ENCODE peak calls at places on chromosomes 3 and 15, in six cellular contexts. H, K, W, B, Q and T are unnamed samples.
A peak's percentile ranks its signal among the peaks of the same experiment; 100 is the strongest.

GRCh38 chr3:196968233-196969000 is at the start of gene PIGZ:
- DNase-seq in H (peak; percentile 45), K (peak; percentile 54), W (no peak), B (no peak), Q (no peak), T (no peak)

GRCh38 chr15:33064878-33065277 is 129.6 kb downstream of the FMN1 start:
- DNase-seq in H (no peak), K (no peak), W (no peak), B (no peak), Q (no peak), T (no peak)

GRCh38 chr15:80875568-80875967 is 96.4 kb downstream of the CEMIP start:
- DNase-seq in H (peak; percentile 31), K (no peak), W (no peak), B (no peak), Q (peak; percentile 25), T (no peak)

GRCh38 chr3:159929181-159929893 is 59.3 kb upstream of the IL12A start:
- DNase-seq in H (peak; percentile 57), K (no peak), W (peak; percentile 66), B (no peak), Q (peak; percentile 25), T (peak; percentile 83)

GRCh38 chr3:114454592-114455251 is 160.9 kb downstream of the TIGIT start:
- DNase-seq in H (peak; percentile 24), K (no peak), W (no peak), B (no peak), Q (no peak), T (no peak)

GRCh38 chr15:66923438-66923881 is 141.9 kb upstream of the SMAD3 start:
- DNase-seq in H (no peak), K (peak; percentile 40), W (peak; percentile 64), B (no peak), Q (peak; percentile 30), T (no peak)

GRCh38 chr15:53586815-53587214 is 172.6 kb downstream of the WDR72 start:
- DNase-seq in H (no peak), K (peak; percentile 31), W (peak; percentile 60), B (no peak), Q (peak; percentile 65), T (no peak)

GRCh38 chr3:171402281-171402680 is 57.9 kb downstream of the TNIK start:
- DNase-seq in H (no peak), K (no peak), W (no peak), B (no peak), Q (no peak), T (no peak)

GRCh38 chr3:113261996-113262665 is 50.8 kb downstream of the BOC start:
- DNase-seq in H (no peak), K (no peak), W (no peak), B (no peak), Q (peak; percentile 58), T (no peak)

GRCh38 chr15:91790826-91791225 is 62.7 kb upstream of the SLCO3A1 start:
- DNase-seq in H (no peak), K (no peak), W (no peak), B (no peak), Q (no peak), T (no peak)

GRCh38 chr3:135109681-135110080 is 314.6 kb downstream of the EPHB1 start:
- DNase-seq in H (no peak), K (no peak), W (no peak), B (no peak), Q (no peak), T (no peak)

GRCh38 chr15:29270976-29271375 is 1.4 kb upstream of the NSMCE3 start:
- DNase-seq in H (no peak), K (no peak), W (no peak), B (no peak), Q (no peak), T (no peak)

GRCh38 chr15:57521503-57521902 is 70.2 kb upstream of the MYZAP start:
- DNase-seq in H (no peak), K (no peak), W (no peak), B (no peak), Q (no peak), T (no peak)

GRCh38 chr3:160133757-160134156 is 91.5 kb upstream of the C3orf80 start:
- DNase-seq in H (no peak), K (no peak), W (peak; percentile 66), B (no peak), Q (no peak), T (no peak)

GRCh38 chr15:35000511-35000910 is 12.4 kb upstream of the ZNF770 start:
- DNase-seq in H (no peak), K (no peak), W (peak; percentile 67), B (no peak), Q (peak; percentile 69), T (no peak)

GRCh38 chr3:26376131-26376530 is 246.4 kb upstream of the LRRC3B start:
- DNase-seq in H (no peak), K (no peak), W (no peak), B (no peak), Q (no peak), T (no peak)

GRCh38 chr3:196141052-196141865 is 59.4 kb upstream of the TFRC start:
- DNase-seq in H (no peak), K (no peak), W (no peak), B (no peak), Q (no peak), T (no peak)

GRCh38 chr3:4476507-4476906 is 9.4 kb upstream of the SUMF1 start:
- DNase-seq in H (no peak), K (no peak), W (no peak), B (no peak), Q (no peak), T (no peak)

GRCh38 chr3:33989229-33989628 is 190.8 kb downstream of the PDCD6IP start:
- DNase-seq in H (no peak), K (no peak), W (no peak), B (no peak), Q (no peak), T (no peak)

GRCh38 chr15:27587810-27588209 is 511.3 kb downstream of the OCA2 start:
- DNase-seq in H (no peak), K (no peak), W (no peak), B (no peak), Q (peak; percentile 23), T (peak; percentile 72)

GRCh38 chr15:58873267-58873666 is 60.2 kb downstream of the SLTM start:
- DNase-seq in H (no peak), K (no peak), W (no peak), B (no peak), Q (no peak), T (no peak)

GRCh38 chr3:129985113-129985512 is 10.6 kb downstream of the TRH start:
- DNase-seq in H (no peak), K (no peak), W (no peak), B (no peak), Q (peak; percentile 7), T (no peak)

GRCh38 chr3:188947983-188948657 is 223.7 kb upstream of the TPRG1 start:
- DNase-seq in H (peak; percentile 95), K (peak; percentile 97), W (peak; percentile 85), B (peak; percentile 58), Q (peak; percentile 99), T (peak; percentile 99)

GRCh38 chr15:101390060-101390459 is 95.0 kb upstream of the SNRPA1 start:
- DNase-seq in H (no peak), K (no peak), W (no peak), B (no peak), Q (no peak), T (no peak)

GRCh38 chr15:77013786-77014136 is 18.8 kb downstream of the PSTPIP1 start:
- DNase-seq in H (no peak), K (peak; percentile 49), W (no peak), B (no peak), Q (no peak), T (no peak)

GRCh38 chr15:100696452-100696851 is 94.1 kb downstream of the ASB7 start:
- DNase-seq in H (no peak), K (no peak), W (no peak), B (no peak), Q (no peak), T (no peak)

GRCh38 chr15:73386238-73386637 is 17.5 kb upstream of the HCN4 start:
- DNase-seq in H (no peak), K (no peak), W (no peak), B (no peak), Q (no peak), T (no peak)

GRCh38 chr15:100713163-100713867 is 110.9 kb downstream of the ASB7 start:
- DNase-seq in H (no peak), K (no peak), W (peak; percentile 90), B (no peak), Q (peak; percentile 76), T (no peak)

GRCh38 chr15:39195988-39196486 is 384.8 kb upstream of the THBS1 start:
- DNase-seq in H (no peak), K (no peak), W (peak; percentile 79), B (no peak), Q (no peak), T (no peak)

GRCh38 chr15:69576948-69577351 is 124.3 kb downstream of the RPLP1 start:
- DNase-seq in H (no peak), K (peak; percentile 77), W (no peak), B (no peak), Q (peak; percentile 74), T (no peak)

GRCh38 chr3:123036352-123037014 is 8.9 kb upstream of the SEMA5B start:
- DNase-seq in H (no peak), K (no peak), W (no peak), B (no peak), Q (no peak), T (no peak)

GRCh38 chr3:18652781-18653180 is 227.6 kb upstream of the SATB1 start:
- DNase-seq in H (no peak), K (no peak), W (no peak), B (no peak), Q (no peak), T (no peak)

GRCh38 chr15:72379856-72380255 is 4.0 kb upstream of the HEXA start:
- DNase-seq in H (no peak), K (no peak), W (no peak), B (no peak), Q (no peak), T (no peak)
- H3K4me1 ChIP-seq in H (peaks cover 7% of the 10 kb centered on the region), K (peaks cover 17% of the 10 kb centered on the region), W (peaks cover 2% of the 10 kb centered on the region), B (peaks cover 13% of the 10 kb centered on the region), Q (peaks cover 9% of the 10 kb centered on the region), T (peaks cover 16% of the 10 kb centered on the region)

DNA sequence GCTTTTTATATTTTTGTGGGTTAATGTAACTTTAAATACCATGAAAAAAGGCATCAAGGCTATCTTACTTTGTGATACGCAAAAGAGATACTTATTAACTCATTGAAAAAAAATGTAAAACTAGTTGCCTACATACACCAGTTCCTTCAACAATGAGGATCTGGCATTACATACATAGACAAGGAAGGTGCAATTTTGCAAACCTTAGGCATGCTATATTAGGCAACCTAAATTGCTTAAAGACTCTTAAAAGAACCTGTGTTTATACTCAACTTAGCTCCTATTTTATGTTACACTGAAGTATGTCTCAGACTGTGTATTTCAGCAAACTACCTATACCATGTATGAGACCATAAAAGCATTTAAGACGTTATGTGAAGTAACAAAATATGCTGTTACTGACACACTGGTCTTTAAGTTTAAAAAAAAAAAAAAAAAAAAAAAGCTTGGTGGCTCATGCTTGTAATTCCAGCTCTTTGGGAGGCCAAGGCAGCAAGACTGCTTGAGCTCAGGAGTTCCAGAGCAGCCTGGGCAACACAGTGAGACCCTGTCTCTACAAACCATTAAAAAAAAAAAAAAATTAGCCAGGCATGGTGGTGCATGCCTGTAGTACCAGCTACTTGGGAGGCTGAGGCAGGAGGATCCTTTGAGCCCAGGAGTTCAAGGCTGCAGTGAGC is 9.1 kb downstream of the TASOR start:
- DNase-seq in H (no peak), K (no peak), W (no peak), B (no peak), Q (no peak), T (no peak)
- H3K9me3 ChIP-seq in H (no peaks in the 10 kb centered on the region), K (no peaks in the 10 kb centered on the region), W (no peaks in the 10 kb centered on the region), B (no peaks in the 10 kb centered on the region), Q (no peaks in the 10 kb centered on the region), T (no peaks in the 10 kb centered on the region)

GRCh38 chr3:69200384-69201068 is 78.1 kb upstream of the LMOD3 start:
- DNase-seq in H (peak; percentile 18), K (peak; percentile 73), W (peak; percentile 82), B (no peak), Q (peak; percentile 77), T (no peak)
- TF ChIP-seq POLR2A in H (no peak), K (no peak), W (no peak), B (no peak), Q (peak; percentile 54), T (no peak)

GRCh38 chr3:131026321-131027151 is at the start of the genes ASTE1 and NEK11:
- DNase-seq in H (peak; percentile 89), K (peak; percentile 90), W (peak; percentile 85), B (peak; percentile 56), Q (peak; percentile 91), T (peak; percentile 97)
- H3K4me1 ChIP-seq in H (no peaks in the 10 kb centered on the region), K (peaks cover 15% of the 10 kb centered on the region), W (peaks cover 13% of the 10 kb centered on the region), B (peaks cover 27% of the 10 kb centered on the region), Q (peaks cover 28% of the 10 kb centered on the region), T (peaks cover 60% of the 10 kb centered on the region)